ENCODE peak calls at places on chromosome 17, in ten cellular contexts. One of them, this sample, is unnamed.

GRCh38 chr17:35965272-35965671 is 16.0 kb downstream of the CCL16 start:
- DNase-seq in fibroblast of lung: no peak
- DNase-seq in activated T-helper 1 cell treated with anti-CD3 and anti-CD28 coated beads, Interleukin-12 subunit alpha, Interleukin-12 subunit beta, Interleukin-2, Interleukin-4 antibody, amounts not matched to agents 30 ng/mL and 10 ng/mL and 1 ng/mL, durations not matched to agents 14 hours and 24 hours and 36 hours: no peak
- DNase-seq in B cell: no peak
- DNase-seq in activated effector memory CD4-positive, alpha-beta T cell treated with anti-CD3 and anti-CD28 coated beads, Interleukin-2, amount 50 U/mL, for 16 hours: no peak
- DNase-seq in progenitor cell of endocrine pancreas: no peak
- DNase-seq in activated CD4-positive, alpha-beta T cell treated with anti-CD3 and anti-CD28 coated beads for 48 hours: no peak
- DNase-seq in HTR-8/SVneo: no peak
- DNase-seq in effector CD4-positive, alpha-beta T cell: no peak
- DNase-seq in HCT116: no peak
- DNase-seq in this sample: no peak

GRCh38 chr17:81030726-81031570 is 4.0 kb upstream of the BAIAP2 start:
- DNase-seq in fibroblast of lung: no peak
- DNase-seq in activated T-helper 1 cell treated with anti-CD3 and anti-CD28 coated beads, Interleukin-12 subunit alpha, Interleukin-12 subunit beta, Interleukin-2, Interleukin-4 antibody, amounts not matched to agents 30 ng/mL and 10 ng/mL and 1 ng/mL, durations not matched to agents 14 hours and 24 hours and 36 hours: no peak
- DNase-seq in B cell: no peak
- DNase-seq in activated effector memory CD4-positive, alpha-beta T cell treated with anti-CD3 and anti-CD28 coated beads, Interleukin-2, amount 50 U/mL, for 16 hours: no peak
- DNase-seq in progenitor cell of endocrine pancreas: no peak
- DNase-seq in activated CD4-positive, alpha-beta T cell treated with anti-CD3 and anti-CD28 coated beads for 48 hours: no peak
- DNase-seq in HTR-8/SVneo: no peak
- DNase-seq in effector CD4-positive, alpha-beta T cell: no peak
- DNase-seq in HCT116: no peak
- DNase-seq in this sample: peak

GRCh38 chr17:6712058-6712853 is 913 bp downstream of the SLC13A5 start:
- DNase-seq in fibroblast of lung: no peak
- DNase-seq in activated T-helper 1 cell treated with anti-CD3 and anti-CD28 coated beads, Interleukin-12 subunit alpha, Interleukin-12 subunit beta, Interleukin-2, Interleukin-4 antibody, amounts not matched to agents 30 ng/mL and 10 ng/mL and 1 ng/mL, durations not matched to agents 14 hours and 24 hours and 36 hours: no peak
- DNase-seq in B cell: no peak
- DNase-seq in activated effector memory CD4-positive, alpha-beta T cell treated with anti-CD3 and anti-CD28 coated beads, Interleukin-2, amount 50 U/mL, for 16 hours: no peak
- DNase-seq in progenitor cell of endocrine pancreas: no peak
- DNase-seq in activated CD4-positive, alpha-beta T cell treated with anti-CD3 and anti-CD28 coated beads for 48 hours: no peak
- DNase-seq in HTR-8/SVneo: no peak
- DNase-seq in effector CD4-positive, alpha-beta T cell: no peak
- DNase-seq in HCT116: no peak
- DNase-seq in this sample: no peak

GRCh38 chr17:8105957-8106398 is 12.3 kb downstream of the ALOXE3 start:
- DNase-seq in fibroblast of lung: no peak
- DNase-seq in activated T-helper 1 cell treated with anti-CD3 and anti-CD28 coated beads, Interleukin-12 subunit alpha, Interleukin-12 subunit beta, Interleukin-2, Interleukin-4 antibody, amounts not matched to agents 30 ng/mL and 10 ng/mL and 1 ng/mL, durations not matched to agents 14 hours and 24 hours and 36 hours: no peak
- DNase-seq in B cell: no peak
- DNase-seq in activated effector memory CD4-positive, alpha-beta T cell treated with anti-CD3 and anti-CD28 coated beads, Interleukin-2, amount 50 U/mL, for 16 hours: no peak
- DNase-seq in progenitor cell of endocrine pancreas: no peak
- DNase-seq in activated CD4-positive, alpha-beta T cell treated with anti-CD3 and anti-CD28 coated beads for 48 hours: no peak
- DNase-seq in HTR-8/SVneo: no peak
- DNase-seq in effector CD4-positive, alpha-beta T cell: no peak
- DNase-seq in HCT116: no peak
- DNase-seq in this sample: no peak

GRCh38 chr17:7839890-7840260 is 5.9 kb downstream of the KDM6B start:
- DNase-seq in fibroblast of lung: peak
- DNase-seq in activated T-helper 1 cell treated with anti-CD3 and anti-CD28 coated beads, Interleukin-12 subunit alpha, Interleukin-12 subunit beta, Interleukin-2, Interleukin-4 antibody, amounts not matched to agents 30 ng/mL and 10 ng/mL and 1 ng/mL, durations not matched to agents 14 hours and 24 hours and 36 hours: no peak
- DNase-seq in B cell: peak
- DNase-seq in activated effector memory CD4-positive, alpha-beta T cell treated with anti-CD3 and anti-CD28 coated beads, Interleukin-2, amount 50 U/mL, for 16 hours: no peak
- DNase-seq in progenitor cell of endocrine pancreas: no peak
- DNase-seq in activated CD4-positive, alpha-beta T cell treated with anti-CD3 and anti-CD28 coated beads for 48 hours: peak
- DNase-seq in HTR-8/SVneo: no peak
- DNase-seq in effector CD4-positive, alpha-beta T cell: no peak
- DNase-seq in HCT116: no peak
- DNase-seq in this sample: no peak

GRCh38 chr17:74725111-74725510 is 11.9 kb upstream of the RAB37 start:
- DNase-seq in fibroblast of lung: no peak
- DNase-seq in activated T-helper 1 cell treated with anti-CD3 and anti-CD28 coated beads, Interleukin-12 subunit alpha, Interleukin-12 subunit beta, Interleukin-2, Interleukin-4 antibody, amounts not matched to agents 30 ng/mL and 10 ng/mL and 1 ng/mL, durations not matched to agents 14 hours and 24 hours and 36 hours: no peak
- DNase-seq in B cell: no peak
- DNase-seq in activated effector memory CD4-positive, alpha-beta T cell treated with anti-CD3 and anti-CD28 coated beads, Interleukin-2, amount 50 U/mL, for 16 hours: no peak
- DNase-seq in progenitor cell of endocrine pancreas: no peak
- DNase-seq in activated CD4-positive, alpha-beta T cell treated with anti-CD3 and anti-CD28 coated beads for 48 hours: no peak
- DNase-seq in HTR-8/SVneo: no peak
- DNase-seq in effector CD4-positive, alpha-beta T cell: no peak
- DNase-seq in HCT116: no peak
- DNase-seq in this sample: no peak

GRCh38 chr17:38559025-38559879 is 46.5 kb downstream of the SRCIN1 start:
- DNase-seq in fibroblast of lung: peak
- DNase-seq in activated T-helper 1 cell treated with anti-CD3 and anti-CD28 coated beads, Interleukin-12 subunit alpha, Interleukin-12 subunit beta, Interleukin-2, Interleukin-4 antibody, amounts not matched to agents 30 ng/mL and 10 ng/mL and 1 ng/mL, durations not matched to agents 14 hours and 24 hours and 36 hours: peak
- DNase-seq in B cell: peak
- DNase-seq in activated effector memory CD4-positive, alpha-beta T cell treated with anti-CD3 and anti-CD28 coated beads, Interleukin-2, amount 50 U/mL, for 16 hours: peak
- DNase-seq in progenitor cell of endocrine pancreas: peak
- DNase-seq in activated CD4-positive, alpha-beta T cell treated with anti-CD3 and anti-CD28 coated beads for 48 hours: peak
- DNase-seq in HTR-8/SVneo: peak
- DNase-seq in effector CD4-positive, alpha-beta T cell: peak
- DNase-seq in HCT116: peak
- DNase-seq in this sample: peak

GRCh38 chr17:64196626-64197025 is 66.4 kb downstream of the TEX2 start:
- DNase-seq in fibroblast of lung: peak
- DNase-seq in activated T-helper 1 cell treated with anti-CD3 and anti-CD28 coated beads, Interleukin-12 subunit alpha, Interleukin-12 subunit beta, Interleukin-2, Interleukin-4 antibody, amounts not matched to agents 30 ng/mL and 10 ng/mL and 1 ng/mL, durations not matched to agents 14 hours and 24 hours and 36 hours: no peak
- DNase-seq in B cell: no peak
- DNase-seq in activated effector memory CD4-positive, alpha-beta T cell treated with anti-CD3 and anti-CD28 coated beads, Interleukin-2, amount 50 U/mL, for 16 hours: no peak
- DNase-seq in progenitor cell of endocrine pancreas: no peak
- DNase-seq in activated CD4-positive, alpha-beta T cell treated with anti-CD3 and anti-CD28 coated beads for 48 hours: no peak
- DNase-seq in HTR-8/SVneo: peak
- DNase-seq in effector CD4-positive, alpha-beta T cell: no peak
- DNase-seq in HCT116: no peak
- DNase-seq in this sample: no peak

GRCh38 chr17:28908640-28909098 is 5.8 kb upstream of the DHRS13 start:
- DNase-seq in fibroblast of lung: peak
- DNase-seq in activated T-helper 1 cell treated with anti-CD3 and anti-CD28 coated beads, Interleukin-12 subunit alpha, Interleukin-12 subunit beta, Interleukin-2, Interleukin-4 antibody, amounts not matched to agents 30 ng/mL and 10 ng/mL and 1 ng/mL, durations not matched to agents 14 hours and 24 hours and 36 hours: no peak
- DNase-seq in B cell: no peak
- DNase-seq in activated effector memory CD4-positive, alpha-beta T cell treated with anti-CD3 and anti-CD28 coated beads, Interleukin-2, amount 50 U/mL, for 16 hours: peak
- DNase-seq in progenitor cell of endocrine pancreas: no peak
- DNase-seq in activated CD4-positive, alpha-beta T cell treated with anti-CD3 and anti-CD28 coated beads for 48 hours: no peak
- DNase-seq in HTR-8/SVneo: no peak
- DNase-seq in effector CD4-positive, alpha-beta T cell: no peak
- DNase-seq in HCT116: no peak
- DNase-seq in this sample: no peak

GRCh38 chr17:74768069-74768762 is 7.9 kb downstream of the NAT9 start:
- DNase-seq in fibroblast of lung: peak
- DNase-seq in activated T-helper 1 cell treated with anti-CD3 and anti-CD28 coated beads, Interleukin-12 subunit alpha, Interleukin-12 subunit beta, Interleukin-2, Interleukin-4 antibody, amounts not matched to agents 30 ng/mL and 10 ng/mL and 1 ng/mL, durations not matched to agents 14 hours and 24 hours and 36 hours: no peak
- DNase-seq in B cell: no peak
- DNase-seq in activated effector memory CD4-positive, alpha-beta T cell treated with anti-CD3 and anti-CD28 coated beads, Interleukin-2, amount 50 U/mL, for 16 hours: no peak
- DNase-seq in progenitor cell of endocrine pancreas: no peak
- DNase-seq in activated CD4-positive, alpha-beta T cell treated with anti-CD3 and anti-CD28 coated beads for 48 hours: no peak
- DNase-seq in HTR-8/SVneo: no peak
- DNase-seq in effector CD4-positive, alpha-beta T cell: no peak
- DNase-seq in HCT116: no peak
- DNase-seq in this sample: peak

GRCh38 chr17:31595076-31595475 is 203.6 kb downstream of the RAB11FIP4 start:
- DNase-seq in fibroblast of lung: no peak
- DNase-seq in activated T-helper 1 cell treated with anti-CD3 and anti-CD28 coated beads, Interleukin-12 subunit alpha, Interleukin-12 subunit beta, Interleukin-2, Interleukin-4 antibody, amounts not matched to agents 30 ng/mL and 10 ng/mL and 1 ng/mL, durations not matched to agents 14 hours and 24 hours and 36 hours: no peak
- DNase-seq in B cell: no peak
- DNase-seq in activated effector memory CD4-positive, alpha-beta T cell treated with anti-CD3 and anti-CD28 coated beads, Interleukin-2, amount 50 U/mL, for 16 hours: no peak
- DNase-seq in progenitor cell of endocrine pancreas: no peak
- DNase-seq in activated CD4-positive, alpha-beta T cell treated with anti-CD3 and anti-CD28 coated beads for 48 hours: no peak
- DNase-seq in HTR-8/SVneo: no peak
- DNase-seq in effector CD4-positive, alpha-beta T cell: no peak
- DNase-seq in HCT116: no peak
- DNase-seq in this sample: no peak

GRCh38 chr17:2602597-2603017 is 9.2 kb downstream of the PAFAH1B1 start:
- DNase-seq in fibroblast of lung: peak
- DNase-seq in activated T-helper 1 cell treated with anti-CD3 and anti-CD28 coated beads, Interleukin-12 subunit alpha, Interleukin-12 subunit beta, Interleukin-2, Interleukin-4 antibody, amounts not matched to agents 30 ng/mL and 10 ng/mL and 1 ng/mL, durations not matched to agents 14 hours and 24 hours and 36 hours: no peak
- DNase-seq in B cell: no peak
- DNase-seq in activated effector memory CD4-positive, alpha-beta T cell treated with anti-CD3 and anti-CD28 coated beads, Interleukin-2, amount 50 U/mL, for 16 hours: no peak
- DNase-seq in progenitor cell of endocrine pancreas: no peak
- DNase-seq in activated CD4-positive, alpha-beta T cell treated with anti-CD3 and anti-CD28 coated beads for 48 hours: peak
- DNase-seq in HTR-8/SVneo: no peak
- DNase-seq in effector CD4-positive, alpha-beta T cell: no peak
- DNase-seq in HCT116: no peak
- DNase-seq in this sample: no peak

GRCh38 chr17:56577810-56578209 is 15.7 kb upstream of the NOG start:
- DNase-seq in fibroblast of lung: no peak
- DNase-seq in activated T-helper 1 cell treated with anti-CD3 and anti-CD28 coated beads, Interleukin-12 subunit alpha, Interleukin-12 subunit beta, Interleukin-2, Interleukin-4 antibody, amounts not matched to agents 30 ng/mL and 10 ng/mL and 1 ng/mL, durations not matched to agents 14 hours and 24 hours and 36 hours: no peak
- DNase-seq in B cell: no peak
- DNase-seq in activated effector memory CD4-positive, alpha-beta T cell treated with anti-CD3 and anti-CD28 coated beads, Interleukin-2, amount 50 U/mL, for 16 hours: no peak
- DNase-seq in progenitor cell of endocrine pancreas: no peak
- DNase-seq in activated CD4-positive, alpha-beta T cell treated with anti-CD3 and anti-CD28 coated beads for 48 hours: no peak
- DNase-seq in HTR-8/SVneo: no peak
- DNase-seq in effector CD4-positive, alpha-beta T cell: no peak
- DNase-seq in HCT116: no peak
- DNase-seq in this sample: no peak

GRCh38 chr17:39752241-39752831 is 14.6 kb downstream of the GRB7 start:
- DNase-seq in fibroblast of lung: no peak
- DNase-seq in activated T-helper 1 cell treated with anti-CD3 and anti-CD28 coated beads, Interleukin-12 subunit alpha, Interleukin-12 subunit beta, Interleukin-2, Interleukin-4 antibody, amounts not matched to agents 30 ng/mL and 10 ng/mL and 1 ng/mL, durations not matched to agents 14 hours and 24 hours and 36 hours: no peak
- DNase-seq in B cell: no peak
- DNase-seq in activated effector memory CD4-positive, alpha-beta T cell treated with anti-CD3 and anti-CD28 coated beads, Interleukin-2, amount 50 U/mL, for 16 hours: peak
- DNase-seq in progenitor cell of endocrine pancreas: no peak
- DNase-seq in activated CD4-positive, alpha-beta T cell treated with anti-CD3 and anti-CD28 coated beads for 48 hours: no peak
- DNase-seq in HTR-8/SVneo: no peak
- DNase-seq in effector CD4-positive, alpha-beta T cell: no peak
- DNase-seq in HCT116: no peak
- DNase-seq in this sample: no peak

GRCh38 chr17:36856921-36857381 is 80.3 kb upstream of the LHX1 start:
- DNase-seq in fibroblast of lung: no peak
- DNase-seq in activated T-helper 1 cell treated with anti-CD3 and anti-CD28 coated beads, Interleukin-12 subunit alpha, Interleukin-12 subunit beta, Interleukin-2, Interleukin-4 antibody, amounts not matched to agents 30 ng/mL and 10 ng/mL and 1 ng/mL, durations not matched to agents 14 hours and 24 hours and 36 hours: no peak
- DNase-seq in B cell: no peak
- DNase-seq in activated effector memory CD4-positive, alpha-beta T cell treated with anti-CD3 and anti-CD28 coated beads, Interleukin-2, amount 50 U/mL, for 16 hours: no peak
- DNase-seq in progenitor cell of endocrine pancreas: no peak
- DNase-seq in activated CD4-positive, alpha-beta T cell treated with anti-CD3 and anti-CD28 coated beads for 48 hours: no peak
- DNase-seq in HTR-8/SVneo: no peak
- DNase-seq in effector CD4-positive, alpha-beta T cell: no peak
- DNase-seq in HCT116: no peak
- DNase-seq in this sample: no peak

GRCh38 chr17:74408262-74408661 is 23.6 kb upstream of the GPRC5C start:
- DNase-seq in fibroblast of lung: peak
- DNase-seq in activated T-helper 1 cell treated with anti-CD3 and anti-CD28 coated beads, Interleukin-12 subunit alpha, Interleukin-12 subunit beta, Interleukin-2, Interleukin-4 antibody, amounts not matched to agents 30 ng/mL and 10 ng/mL and 1 ng/mL, durations not matched to agents 14 hours and 24 hours and 36 hours: no peak
- DNase-seq in B cell: no peak
- DNase-seq in activated effector memory CD4-positive, alpha-beta T cell treated with anti-CD3 and anti-CD28 coated beads, Interleukin-2, amount 50 U/mL, for 16 hours: no peak
- DNase-seq in progenitor cell of endocrine pancreas: no peak
- DNase-seq in activated CD4-positive, alpha-beta T cell treated with anti-CD3 and anti-CD28 coated beads for 48 hours: no peak
- DNase-seq in HTR-8/SVneo: no peak
- DNase-seq in effector CD4-positive, alpha-beta T cell: no peak
- DNase-seq in HCT116: no peak
- DNase-seq in this sample: peak

GRCh38 chr17:7314719-7315569 is at the start of gene GPS2:
- DNase-seq in fibroblast of lung: peak
- DNase-seq in activated T-helper 1 cell treated with anti-CD3 and anti-CD28 coated beads, Interleukin-12 subunit alpha, Interleukin-12 subunit beta, Interleukin-2, Interleukin-4 antibody, amounts not matched to agents 30 ng/mL and 10 ng/mL and 1 ng/mL, durations not matched to agents 14 hours and 24 hours and 36 hours: peak
- DNase-seq in B cell: peak
- DNase-seq in activated effector memory CD4-positive, alpha-beta T cell treated with anti-CD3 and anti-CD28 coated beads, Interleukin-2, amount 50 U/mL, for 16 hours: peak
- DNase-seq in progenitor cell of endocrine pancreas: peak
- DNase-seq in activated CD4-positive, alpha-beta T cell treated with anti-CD3 and anti-CD28 coated beads for 48 hours: peak
- DNase-seq in HTR-8/SVneo: peak
- DNase-seq in effector CD4-positive, alpha-beta T cell: peak
- DNase-seq in HCT116: peak
- DNase-seq in this sample: peak

GRCh38 chr17:73667184-73667959 is 23.1 kb upstream of the SDK2 start:
- DNase-seq in fibroblast of lung: no peak
- DNase-seq in activated T-helper 1 cell treated with anti-CD3 and anti-CD28 coated beads, Interleukin-12 subunit alpha, Interleukin-12 subunit beta, Interleukin-2, Interleukin-4 antibody, amounts not matched to agents 30 ng/mL and 10 ng/mL and 1 ng/mL, durations not matched to agents 14 hours and 24 hours and 36 hours: no peak
- DNase-seq in B cell: no peak
- DNase-seq in activated effector memory CD4-positive, alpha-beta T cell treated with anti-CD3 and anti-CD28 coated beads, Interleukin-2, amount 50 U/mL, for 16 hours: no peak
- DNase-seq in progenitor cell of endocrine pancreas: no peak
- DNase-seq in activated CD4-positive, alpha-beta T cell treated with anti-CD3 and anti-CD28 coated beads for 48 hours: no peak
- DNase-seq in HTR-8/SVneo: no peak
- DNase-seq in effector CD4-positive, alpha-beta T cell: no peak
- DNase-seq in HCT116: no peak
- DNase-seq in this sample: no peak

GRCh38 chr17:30905742-30906100 is 317 bp downstream of the TEFM start:
- DNase-seq in fibroblast of lung: no peak
- DNase-seq in activated T-helper 1 cell treated with anti-CD3 and anti-CD28 coated beads, Interleukin-12 subunit alpha, Interleukin-12 subunit beta, Interleukin-2, Interleukin-4 antibody, amounts not matched to agents 30 ng/mL and 10 ng/mL and 1 ng/mL, durations not matched to agents 14 hours and 24 hours and 36 hours: peak
- DNase-seq in B cell: peak
- DNase-seq in activated effector memory CD4-positive, alpha-beta T cell treated with anti-CD3 and anti-CD28 coated beads, Interleukin-2, amount 50 U/mL, for 16 hours: peak
- DNase-seq in progenitor cell of endocrine pancreas: no peak
- DNase-seq in activated CD4-positive, alpha-beta T cell treated with anti-CD3 and anti-CD28 coated beads for 48 hours: peak
- DNase-seq in HTR-8/SVneo: no peak
- DNase-seq in effector CD4-positive, alpha-beta T cell: no peak
- DNase-seq in HCT116: peak
- DNase-seq in this sample: peak

GRCh38 chr17:61015966-61016365 is 338.3 kb downstream of the BCAS3 start:
- DNase-seq in fibroblast of lung: peak
- DNase-seq in activated T-helper 1 cell treated with anti-CD3 and anti-CD28 coated beads, Interleukin-12 subunit alpha, Interleukin-12 subunit beta, Interleukin-2, Interleukin-4 antibody, amounts not matched to agents 30 ng/mL and 10 ng/mL and 1 ng/mL, durations not matched to agents 14 hours and 24 hours and 36 hours: no peak
- DNase-seq in B cell: no peak
- DNase-seq in activated effector memory CD4-positive, alpha-beta T cell treated with anti-CD3 and anti-CD28 coated beads, Interleukin-2, amount 50 U/mL, for 16 hours: no peak
- DNase-seq in progenitor cell of endocrine pancreas: no peak
- DNase-seq in activated CD4-positive, alpha-beta T cell treated with anti-CD3 and anti-CD28 coated beads for 48 hours: no peak
- DNase-seq in HTR-8/SVneo: no peak
- DNase-seq in effector CD4-positive, alpha-beta T cell: no peak
- DNase-seq in HCT116: no peak
- DNase-seq in this sample: no peak